ENCODE peak calls at places on chromosomes 4 and X, in nine cellular contexts. One of them, this sample, is unnamed.

GRCh38 chr4:7779194-7779768 is 160.4 kb downstream of the AFAP1 start:
- DNase-seq in T-helper 2 cell: no peak
- DNase-seq in right lobe of liver: peak
- DNase-seq in ecto neural progenitor cell: no peak
- DNase-seq in pancreas: no peak
- DNase-seq in HFFc6: no peak
- DNase-seq in type B pancreatic cell: no peak
- DNase-seq in A549: no peak
- DNase-seq in GM06990: no peak
- DNase-seq in this sample: no peak

GRCh38 chrX:2614911-2615310 is 76.2 kb upstream of the CD99 start:
- DNase-seq in ecto neural progenitor cell: no peak
- DNase-seq in pancreas: no peak
- DNase-seq in A549: peak
- DNase-seq in HFFc6: peak
- DNase-seq in type B pancreatic cell: no peak
- DNase-seq in T-helper 2 cell: no peak
- DNase-seq in GM06990: no peak
- DNase-seq in right lobe of liver: no peak
- DNase-seq in this sample: peak

GRCh38 chr4:163878336-163879121 is 384.0 kb downstream of the TMA16 start:
- DNase-seq in GM06990: no peak
- DNase-seq in pancreas: no peak
- DNase-seq in right lobe of liver: no peak
- DNase-seq in A549: no peak
- DNase-seq in type B pancreatic cell: no peak
- DNase-seq in T-helper 2 cell: no peak
- DNase-seq in HFFc6: no peak
- DNase-seq in ecto neural progenitor cell: no peak
- DNase-seq in this sample: no peak

GRCh38 chr4:6476893-6477292 is 4.5 kb upstream of the PPP2R2C start:
- DNase-seq in HFFc6: no peak
- DNase-seq in pancreas: no peak
- DNase-seq in type B pancreatic cell: no peak
- DNase-seq in right lobe of liver: no peak
- DNase-seq in GM06990: no peak
- DNase-seq in T-helper 2 cell: no peak
- DNase-seq in A549: no peak
- DNase-seq in ecto neural progenitor cell: peak
- DNase-seq in this sample: no peak

GRCh38 chr4:126916626-126917140 is 716.1 kb upstream of the INTU start:
- DNase-seq in ecto neural progenitor cell: no peak
- DNase-seq in pancreas: no peak
- DNase-seq in T-helper 2 cell: no peak
- DNase-seq in HFFc6: peak
- DNase-seq in right lobe of liver: no peak
- DNase-seq in A549: no peak
- DNase-seq in type B pancreatic cell: no peak
- DNase-seq in GM06990: no peak
- DNase-seq in this sample: no peak

GRCh38 chr4:185846550-185847210 is 34.7 kb upstream of the SORBS2 start:
- DNase-seq in ecto neural progenitor cell: no peak
- DNase-seq in GM06990: no peak
- DNase-seq in pancreas: no peak
- DNase-seq in right lobe of liver: no peak
- DNase-seq in A549: no peak
- DNase-seq in T-helper 2 cell: no peak
- DNase-seq in HFFc6: no peak
- DNase-seq in type B pancreatic cell: no peak
- DNase-seq in this sample: no peak

GRCh38 chr4:158282252-158282651 is 72.0 kb downstream of the TMEM144 start:
- DNase-seq in GM06990: no peak
- DNase-seq in type B pancreatic cell: no peak
- DNase-seq in right lobe of liver: no peak
- DNase-seq in ecto neural progenitor cell: no peak
- DNase-seq in pancreas: no peak
- DNase-seq in A549: no peak
- DNase-seq in HFFc6: peak
- DNase-seq in T-helper 2 cell: no peak
- DNase-seq in this sample: no peak

GRCh38 chr4:14254806-14255445 is 627.4 kb upstream of the BOD1L1 start:
- DNase-seq in pancreas: no peak
- DNase-seq in A549: no peak
- DNase-seq in type B pancreatic cell: no peak
- DNase-seq in ecto neural progenitor cell: no peak
- DNase-seq in T-helper 2 cell: no peak
- DNase-seq in HFFc6: no peak
- DNase-seq in GM06990: no peak
- DNase-seq in right lobe of liver: no peak
- DNase-seq in this sample: no peak

GRCh38 chr4:8871417-8872401 is at the start of gene HMX1:
- DNase-seq in A549: peak
- DNase-seq in right lobe of liver: no peak
- DNase-seq in GM06990: no peak
- DNase-seq in type B pancreatic cell: no peak
- DNase-seq in ecto neural progenitor cell: peak
- DNase-seq in pancreas: no peak
- DNase-seq in T-helper 2 cell: no peak
- DNase-seq in HFFc6: no peak
- DNase-seq in this sample: peak

GRCh38 chr4:143421609-143422008 is 84.9 kb downstream of the GAB1 start:
- DNase-seq in GM06990: no peak
- DNase-seq in pancreas: no peak
- DNase-seq in ecto neural progenitor cell: no peak
- DNase-seq in A549: no peak
- DNase-seq in type B pancreatic cell: no peak
- DNase-seq in HFFc6: no peak
- DNase-seq in T-helper 2 cell: no peak
- DNase-seq in right lobe of liver: no peak
- DNase-seq in this sample: no peak

GRCh38 chrX:118423558-118423957 is 72.1 kb upstream of the DOCK11 start:
- DNase-seq in pancreas: no peak
- DNase-seq in HFFc6: no peak
- DNase-seq in ecto neural progenitor cell: no peak
- DNase-seq in A549: no peak
- DNase-seq in type B pancreatic cell: no peak
- DNase-seq in GM06990: peak
- DNase-seq in T-helper 2 cell: no peak
- DNase-seq in right lobe of liver: no peak
- DNase-seq in this sample: no peak

GRCh38 chr4:138235419-138235952 is 6.7 kb downstream of the SLC7A11 start:
- DNase-seq in GM06990: no peak
- DNase-seq in T-helper 2 cell: no peak
- DNase-seq in type B pancreatic cell: no peak
- DNase-seq in ecto neural progenitor cell: no peak
- DNase-seq in A549: peak
- DNase-seq in right lobe of liver: no peak
- DNase-seq in HFFc6: peak
- DNase-seq in pancreas: no peak
- DNase-seq in this sample: no peak

GRCh38 chr4:158090323-158090722 is 82.5 kb downstream of the GASK1B start:
- DNase-seq in T-helper 2 cell: no peak
- DNase-seq in GM06990: no peak
- DNase-seq in A549: no peak
- DNase-seq in HFFc6: no peak
- DNase-seq in right lobe of liver: no peak
- DNase-seq in ecto neural progenitor cell: no peak
- DNase-seq in pancreas: no peak
- DNase-seq in type B pancreatic cell: no peak
- DNase-seq in this sample: no peak

GRCh38 chr4:48949518-48950207 is 36.4 kb upstream of the CWH43 start:
- DNase-seq in A549: no peak
- DNase-seq in ecto neural progenitor cell: no peak
- DNase-seq in pancreas: no peak
- DNase-seq in type B pancreatic cell: no peak
- DNase-seq in GM06990: no peak
- DNase-seq in right lobe of liver: no peak
- DNase-seq in T-helper 2 cell: no peak
- DNase-seq in HFFc6: peak
- DNase-seq in this sample: no peak

GRCh38 chrX:110795645-110796510 is at the start of gene CHRDL1:
- DNase-seq in HFFc6: no peak
- DNase-seq in GM06990: peak
- DNase-seq in pancreas: peak
- DNase-seq in T-helper 2 cell: no peak
- DNase-seq in A549: peak
- DNase-seq in ecto neural progenitor cell: peak
- DNase-seq in right lobe of liver: peak
- DNase-seq in type B pancreatic cell: peak
- DNase-seq in this sample: no peak

This sample was measured in HTR-8/SVneo.